ENCODE peak calls at places on chromosomes 2 and 18, in five cellular contexts. Y, R, S, Z and E are unnamed samples.

GRCh38 chr2:189661957-189662321 is 680 bp downstream of the ASNSD1 start:
- DNase-seq in Y (no peak), R (no peak), S (no peak), Z (no peak), E (no peak)

GRCh38 chr2:62856228-62857040 is 150.9 kb downstream of the EHBP1 start:
- DNase-seq in Y (no peak), R (no peak), S (no peak), Z (no peak), E (no peak)

GRCh38 chr2:230161180-230161579 is 58.6 kb downstream of the SP110 start:
- DNase-seq in Y (no peak), R (peak; percentile 54), S (no peak), Z (no peak), E (peak; percentile 5)

GRCh38 chr2:127623388-127624320 is 22.3 kb upstream of the GPR17 start:
- DNase-seq in Y (no peak), R (no peak), S (no peak), Z (no peak), E (no peak)

GRCh38 chr2:173086518-173087213 is 11.0 kb downstream of the MAP3K20 start:
- DNase-seq in Y (no peak), R (peak; percentile 82), S (no peak), Z (no peak), E (no peak)

GRCh38 chr2:119782308-119783027 is 22.7 kb downstream of the PTPN4 start:
- DNase-seq in Y (no peak), R (no peak), S (no peak), Z (no peak), E (no peak)

GRCh38 chr2:224948859-224949258 is 93.4 kb downstream of the DOCK10 start:
- DNase-seq in Y (no peak), R (peak; percentile 71), S (no peak), Z (no peak), E (no peak)

GRCh38 chr18:50117876-50118275 is 77.1 kb downstream of the MYO5B start:
- DNase-seq in Y (no peak), R (no peak), S (no peak), Z (no peak), E (no peak)

GRCh38 chr2:1091895-1092585 is 141.4 kb downstream of the SNTG2 start:
- DNase-seq in Y (no peak), R (peak; percentile 62), S (no peak), Z (no peak), E (no peak)

GRCh38 chr2:21356076-21356856 is 232.5 kb downstream of the TDRD15 start:
- DNase-seq in Y (no peak), R (no peak), S (no peak), Z (no peak), E (no peak)

GRCh38 chr2:42200534-42201227 is 31.5 kb downstream of the EML4 start:
- DNase-seq in Y (no peak), R (no peak), S (no peak), Z (no peak), E (peak; percentile 34)

GRCh38 chr2:221444106-221444505 is 128.0 kb downstream of the EPHA4 start:
- DNase-seq in Y (no peak), R (peak; percentile 69), S (no peak), Z (peak; percentile 4), E (peak; percentile 4)

GRCh38 chr2:192438239-192438638 is 243.5 kb upstream of the TMEFF2 start:
- DNase-seq in Y (no peak), R (no peak), S (no peak), Z (no peak), E (no peak)

GRCh38 chr2:127637725-127638252 is 8.2 kb upstream of the GPR17 start:
- DNase-seq in Y (no peak), R (peak; percentile 75), S (no peak), Z (peak; percentile 41), E (peak; percentile 35)

GRCh38 chr18:53796042-53796729 is 428.3 kb downstream of the MBD2 start:
- DNase-seq in Y (peak; percentile 1), R (peak; percentile 75), S (no peak), Z (no peak), E (peak; percentile 54)

GRCh38 chr2:67727623-67728022 is 330.5 kb downstream of the ETAA1 start:
- DNase-seq in Y (no peak), R (no peak), S (no peak), Z (no peak), E (no peak)

GRCh38 chr18:12336887-12337286 is 28.8 kb downstream of the TUBB6 start:
- DNase-seq in Y (peak; percentile 86), R (peak; percentile 57), S (no peak), Z (peak; percentile 41), E (peak; percentile 34)

GRCh38 chr2:135164431-135164830 is 112.3 kb downstream of the RAB3GAP1 start:
- DNase-seq in Y (no peak), R (peak; percentile 81), S (no peak), Z (peak; percentile 5), E (peak; percentile 7)

GRCh38 chr2:37621199-37621598 is 50.2 kb downstream of the CDC42EP3 start:
- DNase-seq in Y (no peak), R (no peak), S (no peak), Z (no peak), E (no peak)

GRCh38 chr2:20674974-20675679 is 8.2 kb downstream of the GDF7 start:
- DNase-seq in Y (peak; percentile 44), R (peak; percentile 85), S (no peak), Z (no peak), E (no peak)

GRCh38 chr2:27069961-27070618 is 1.4 kb downstream of the OST4 start:
- DNase-seq in Y (no peak), R (no peak), S (no peak), Z (no peak), E (no peak)

GRCh38 chr2:229235136-229235914 is 35.8 kb downstream of the PID1 start:
- DNase-seq in Y (no peak), R (peak; percentile 24), S (no peak), Z (no peak), E (no peak)

GRCh38 chr2:10210336-10210735 is 87.8 kb downstream of the RRM2 start:
- DNase-seq in Y (no peak), R (no peak), S (no peak), Z (no peak), E (no peak)

GRCh38 chr18:12828116-12829051 is 55.7 kb downstream of the PTPN2 start:
- DNase-seq in Y (no peak), R (no peak), S (no peak), Z (no peak), E (no peak)

GRCh38 chr2:192151848-192152247 is 42.9 kb downstream of the TMEFF2 start:
- DNase-seq in Y (no peak), R (peak; percentile 61), S (no peak), Z (no peak), E (no peak)

GRCh38 chr2:232981767-232982360 is 31.2 kb downstream of the NGEF start:
- DNase-seq in Y (peak; percentile 18), R (no peak), S (no peak), Z (no peak), E (no peak)
- TF ChIP-seq CTCF in Y (peak; percentile 64), R (no peak), S (no peak), Z (no peak), E (no peak)

DNA sequence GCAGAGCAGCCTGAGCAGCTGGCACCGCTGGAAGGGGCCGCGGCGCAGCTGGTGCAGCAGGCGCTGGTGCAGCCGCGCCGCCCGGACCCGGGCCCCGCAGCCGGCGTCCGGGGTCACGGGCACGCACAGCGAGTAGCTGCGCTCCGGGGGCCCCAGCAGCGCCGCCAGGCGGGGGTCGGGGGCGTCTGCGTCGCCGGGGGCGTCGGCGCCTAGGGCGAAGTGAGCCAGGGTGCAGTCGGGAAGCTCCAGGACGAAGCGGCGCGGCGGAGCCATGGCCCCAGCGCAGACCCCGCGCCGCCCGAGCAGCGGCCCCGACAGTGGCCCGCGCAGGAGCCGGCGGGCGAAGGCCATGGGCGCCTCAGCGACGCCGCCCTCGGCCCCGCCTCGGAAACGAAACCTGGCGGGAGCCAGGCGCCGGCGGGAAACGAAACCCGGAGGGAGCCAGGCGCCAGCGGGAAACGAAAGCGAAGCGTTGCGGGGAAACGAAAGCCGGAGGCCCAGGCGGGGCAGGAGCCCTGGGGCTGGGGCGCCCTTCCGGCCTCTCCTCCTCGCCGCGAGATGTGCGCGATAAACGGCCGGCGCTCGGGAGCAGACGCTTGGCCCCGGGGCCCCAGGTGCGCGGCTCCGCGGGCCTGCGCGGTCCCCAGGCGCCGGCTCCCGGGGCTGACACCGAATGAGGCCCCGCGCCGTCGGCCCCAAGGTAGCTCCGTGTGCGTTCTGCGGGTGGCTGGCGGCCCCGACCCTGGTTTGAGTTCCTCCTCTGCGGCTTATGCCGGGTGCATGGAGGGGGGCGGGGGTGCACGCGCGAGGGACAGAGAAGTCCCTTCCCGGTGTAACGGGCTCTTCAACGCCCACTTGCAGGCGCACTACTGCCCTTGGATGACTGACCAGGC is at the start of gene CMPK2:
- DNase-seq in Y (peak; percentile 35), R (no peak), S (peak; percentile 55), Z (peak; percentile 71), E (no peak)
- TF ChIP-seq CTCF in Y (peak; percentile 21), R (no peak), S (peak; percentile 48), Z (no peak), E (no peak)

GRCh38 chr2:96167407-96168013 is 22.3 kb upstream of the DUSP2 start:
- DNase-seq in Y (no peak), R (no peak), S (no peak), Z (no peak), E (no peak)

GRCh38 chr2:96161785-96162367 is 16.6 kb upstream of the DUSP2 start:
- DNase-seq in Y (no peak), R (no peak), S (no peak), Z (no peak), E (no peak)

GRCh38 chr2:96163415-96163767 is 18.2 kb upstream of the DUSP2 start:
- DNase-seq in Y (no peak), R (no peak), S (no peak), Z (no peak), E (no peak)

GRCh38 chr2:96163768-96164429 is 18.7 kb upstream of the DUSP2 start:
- DNase-seq in Y (no peak), R (no peak), S (no peak), Z (no peak), E (no peak)

GRCh38 chr2:96164459-96165184 is 19.4 kb upstream of the DUSP2 start:
- DNase-seq in Y (no peak), R (no peak), S (no peak), Z (no peak), E (no peak)
- TF ChIP-seq CTCF in Y (no peak), R (no peak), S (no peak), Z (no peak), E (no peak)

DNA sequence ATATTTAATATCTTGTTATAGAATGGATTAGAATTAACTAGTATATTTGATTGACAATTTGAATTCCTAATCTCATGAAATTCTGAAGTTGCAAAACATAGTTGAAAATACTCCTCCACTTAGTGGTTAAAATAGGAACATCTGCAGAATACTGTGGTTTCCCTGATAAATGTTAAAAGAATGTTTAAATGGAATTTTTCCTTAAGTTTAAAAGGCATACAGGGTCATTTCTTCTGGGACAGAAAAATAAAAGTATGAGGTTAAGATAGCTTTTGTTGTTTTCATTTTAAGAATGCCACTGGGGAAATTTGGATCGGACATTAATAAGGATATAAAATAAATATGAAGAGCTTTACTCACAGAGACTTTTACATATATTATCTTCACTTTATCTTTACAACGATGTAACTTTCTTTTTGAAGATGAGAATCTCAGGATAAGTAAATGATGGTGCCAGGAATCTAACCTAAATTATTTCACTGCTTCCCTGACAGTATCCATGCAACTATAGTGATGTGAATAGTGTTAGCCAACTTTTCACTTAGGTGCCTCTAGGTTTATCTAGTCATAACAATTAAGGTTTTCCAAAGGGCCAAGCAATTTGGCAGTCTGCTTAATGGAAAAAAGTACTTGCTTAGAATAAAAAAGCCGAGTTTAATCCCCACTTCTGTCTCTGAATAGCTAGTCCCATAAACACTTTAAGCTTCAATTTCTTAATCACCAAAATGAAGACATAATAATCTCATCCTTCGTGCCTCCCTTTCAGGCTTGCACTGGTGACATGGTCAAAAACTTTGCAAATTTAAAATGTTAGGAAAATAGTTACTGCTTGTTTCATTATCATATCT is 151.8 kb upstream of the STK17B start:
- DNase-seq in Y (no peak), R (no peak), S (no peak), Z (no peak), E (no peak)
- TF ChIP-seq CTCF in Y (no peak), R (no peak), S (no peak), Z (no peak), E (no peak)